ENCODE peak calls at places on chromosomes 6 and 20, in seven cellular contexts. R is astrocyte of the cerebellum, Z is mesenchymal stem cell, N is kidney, K is OCI-LY7, D is neuronal stem cell, X is astrocyte of the spinal cord. C is an unnamed sample.

GRCh38 chr20:36086767-36087166 is 67.8 kb upstream of the EPB41L1 start:
- DNase-seq in R (no peak), Z (no peak), N (no peak), K (no peak), D (no peak), X (no peak), C (no peak)

GRCh38 chr6:144559865-144560603 is 274.9 kb downstream of the UTRN start:
- DNase-seq in R (no peak), Z (peak), N (no peak), K (no peak), D (peak), X (peak), C (no peak)

GRCh38 chr20:24986436-24987015 is 6.0 kb downstream of the APMAP start:
- DNase-seq in R (no peak), Z (no peak), N (peak), K (no peak), D (no peak), X (no peak), C (no peak)

GRCh38 chr6:53483423-53484353 is 61.2 kb downstream of the GCLC start:
- DNase-seq in R (no peak), Z (peak), N (peak), K (peak), D (no peak), X (no peak), C (no peak)

GRCh38 chr6:36755435-36756348 is 58.1 kb downstream of the RAB44 start:
- DNase-seq in R (no peak), Z (peak), N (no peak), K (peak), D (no peak), X (peak), C (no peak)

GRCh38 chr6:25017932-25018581 is 82.3 kb upstream of the RIPOR2 start:
- DNase-seq in R (no peak), Z (peak), N (no peak), K (peak), D (peak), X (peak), C (peak)

GRCh38 chr6:4673861-4674260 is 102.3 kb upstream of the CDYL start:
- DNase-seq in R (no peak), Z (no peak), N (no peak), K (no peak), D (no peak), X (no peak), C (no peak)

GRCh38 chr6:155630085-155630484 is 174.4 kb upstream of the NOX3 start:
- DNase-seq in R (no peak), Z (no peak), N (no peak), K (no peak), D (no peak), X (no peak), C (no peak)

GRCh38 chr6:109373333-109373732 is 8.9 kb downstream of the CD164 start:
- DNase-seq in R (no peak), Z (no peak), N (no peak), K (no peak), D (no peak), X (no peak), C (no peak)

GRCh38 chr6:32223258-32224235 is at the start of gene NOTCH4:
- DNase-seq in R (no peak), Z (no peak), N (no peak), K (no peak), D (no peak), X (no peak), C (no peak)

GRCh38 chr6:39938773-39939381 is 4.6 kb upstream of the MOCS1 start:
- DNase-seq in R (no peak), Z (no peak), N (no peak), K (no peak), D (no peak), X (no peak), C (no peak)

GRCh38 chr6:110414669-110415296 is 592 bp downstream of the DDO start:
- DNase-seq in R (no peak), Z (no peak), N (no peak), K (no peak), D (no peak), X (no peak), C (no peak)
- H3K4me3 ChIP-seq in R (no peak), Z (peak), N (peak), K (no peak), D (no peak), X (no peak), C (no peak)

DNA sequence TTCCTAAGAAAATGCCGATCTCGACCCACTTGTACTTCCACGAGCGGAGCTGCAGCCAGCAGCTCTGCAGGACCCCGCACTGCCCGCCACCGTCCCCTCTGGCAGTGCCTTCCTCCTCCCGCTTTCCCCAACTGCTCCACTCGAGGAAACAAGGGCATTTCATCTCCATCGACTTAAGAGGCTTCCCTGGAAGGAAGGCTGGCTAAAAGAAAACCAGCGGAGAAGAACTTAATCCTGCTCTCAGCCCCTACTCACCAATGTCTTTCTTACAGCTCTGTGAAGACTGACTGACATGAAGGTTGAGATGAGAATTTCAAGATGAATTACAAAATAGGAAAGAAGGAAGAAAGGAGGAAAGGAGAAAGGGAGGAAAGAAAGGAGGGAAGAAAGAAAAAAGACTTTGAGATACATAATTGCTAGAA is 15.6 kb downstream of the FOXC1 start:
- DNase-seq in R (no peak), Z (no peak), N (peak), K (no peak), D (no peak), X (no peak), C (peak)
- H3K4me3 ChIP-seq in R (peak), Z (peak), N (peak), K (no peak), D (no peak), X (peak), C (peak)

DNA sequence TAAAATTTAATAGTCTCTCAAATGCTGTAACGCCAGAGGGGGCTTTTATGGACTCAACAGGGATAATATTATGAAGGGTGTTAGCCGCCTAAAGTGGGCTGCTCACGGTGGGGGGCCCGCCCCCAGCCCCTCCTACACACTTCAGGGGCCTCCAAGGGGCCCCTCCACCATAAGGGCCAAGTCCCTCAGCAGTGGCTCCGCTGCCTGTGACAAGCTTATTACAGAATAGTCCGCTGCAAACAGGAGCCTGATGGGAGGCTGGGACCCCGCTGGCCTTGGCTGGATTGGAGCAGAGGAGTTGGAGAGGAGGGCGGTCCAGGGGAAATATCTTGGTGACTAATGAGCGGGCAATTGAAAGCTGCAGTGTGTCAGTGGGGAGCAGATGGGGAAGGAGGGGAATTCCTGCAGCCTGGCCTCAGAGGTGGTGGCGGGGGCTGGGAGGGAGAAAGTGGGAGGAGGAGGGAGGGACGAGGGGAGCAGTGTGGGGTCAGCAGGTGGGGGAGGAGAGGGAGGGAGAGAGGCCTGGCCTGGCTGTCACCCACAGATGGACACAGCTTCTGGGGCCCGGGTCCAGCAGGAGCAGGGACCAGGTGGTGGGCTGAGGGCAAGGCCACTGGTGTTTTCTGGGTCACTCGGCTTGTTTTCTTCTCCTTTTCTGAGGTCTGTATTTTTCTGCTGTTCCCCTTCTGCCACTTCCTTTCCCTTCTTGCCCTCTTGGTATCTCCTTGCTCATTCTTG is 57.6 kb upstream of the FOXP4 start:
- DNase-seq in R (peak), Z (peak), N (peak), K (no peak), D (peak), X (peak), C (peak)
- H3K4me3 ChIP-seq in R (no peak), Z (peak), N (no peak), K (no peak), D (no peak), X (no peak), C (no peak)

DNA sequence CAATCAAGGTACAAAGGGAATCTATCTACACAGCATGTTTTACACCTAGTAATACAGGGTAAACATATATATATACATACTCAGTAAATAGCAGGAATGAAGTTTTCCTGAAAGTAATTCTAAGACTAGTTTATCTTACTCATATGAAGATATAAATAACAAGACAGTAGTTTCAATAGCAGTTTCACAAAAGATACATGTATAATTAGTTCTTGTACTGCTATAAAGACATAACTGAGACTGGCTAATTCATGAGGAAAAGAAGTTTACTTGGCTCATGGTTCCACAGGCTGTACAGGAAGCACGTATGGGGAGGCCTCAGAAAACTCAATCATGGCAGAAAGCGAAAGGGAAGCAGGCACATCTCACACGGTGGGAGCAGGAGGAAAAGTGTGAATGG is 16.9 kb downstream of the RARS2 start:
- DNase-seq in R (no peak), Z (no peak), N (no peak), K (no peak), D (no peak), X (no peak), C (no peak)
- H3K4me3 ChIP-seq in R (no peak), Z (no peak), N (no peak), K (no peak), D (no peak), X (no peak), C (no peak)

DNA sequence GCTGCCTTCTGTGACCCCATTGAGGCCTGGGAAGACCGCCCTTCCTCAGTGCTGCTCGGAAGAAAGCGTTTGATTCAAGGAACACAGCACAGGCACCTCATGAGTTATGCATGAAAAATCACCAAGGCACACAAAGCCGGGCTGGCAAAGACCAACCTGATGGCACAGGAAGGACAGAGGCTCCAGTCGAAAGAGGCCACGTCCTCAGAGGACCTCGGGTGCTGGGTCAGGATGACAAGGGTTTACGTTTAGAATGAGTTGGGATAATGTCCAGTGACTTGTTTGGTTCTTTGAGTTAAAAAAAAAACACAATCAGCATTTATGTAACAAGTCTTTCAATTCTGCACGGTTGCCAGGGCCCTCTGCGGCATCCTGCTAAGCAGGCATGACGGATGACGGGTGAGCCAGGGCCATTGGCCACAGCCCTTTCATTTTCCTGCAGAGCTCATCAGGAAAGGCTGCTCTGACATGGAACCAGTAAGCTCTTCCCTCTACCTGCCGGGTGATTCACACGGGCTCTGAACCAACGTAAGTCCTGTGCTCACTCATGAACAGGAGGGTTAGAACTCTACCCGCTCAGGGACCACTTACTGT is 112.8 kb downstream of the DACT2 start:
- DNase-seq in R (no peak), Z (no peak), N (peak), K (no peak), D (no peak), X (no peak), C (no peak)
- H3K4me3 ChIP-seq in R (no peak), Z (no peak), N (no peak), K (no peak), D (no peak), X (no peak), C (no peak)

GRCh38 chr6:152378154-152378553 is 259.0 kb downstream of the SYNE1 start:
- DNase-seq in R (no peak), Z (peak), N (no peak), K (no peak), D (no peak), X (peak), C (peak)
- H3K4me3 ChIP-seq in R (peak), Z (peak), N (peak), K (no peak), D (no peak), X (no peak), C (peak)